ENCODE peak calls at places on chromosomes 3 and 15, in five cellular contexts. D is CD4-positive, alpha-beta T cell; F is left ventricle myocardium inferior; W is OCI-LY7; E is endothelial cell of umbilical vein. G is an unnamed sample.

GRCh38 chr15:33581032-33581431 is 270.3 kb downstream of the RYR3 start:
- DNase-seq in F (no peak), W (no peak), E (no peak), D (no peak), G (no peak)

GRCh38 chr3:107239703-107240102 is 137.5 kb upstream of the CCDC54 start:
- DNase-seq in E (no peak), D (no peak), W (no peak), F (no peak), G (no peak)

GRCh38 chr3:108133858-108134554 is 43.2 kb upstream of the CD47 start:
- DNase-seq in F (no peak), W (peak; percentile 14), E (no peak), D (no peak), G (no peak)

GRCh38 chr3:42979044-42979962 is at the start of gene GASK1A:
- DNase-seq in D (no peak), E (no peak), F (peak; percentile 49), W (no peak), G (peak; percentile 25)

GRCh38 chr15:77877869-77878577 is 199.5 kb downstream of the TBC1D2B start:
- DNase-seq in F (no peak), W (no peak), E (no peak), D (no peak), G (no peak)

GRCh38 chr15:87623832-87624231 is 632.7 kb downstream of the NTRK3 start:
- DNase-seq in W (peak; percentile 10), F (no peak), E (no peak), D (no peak), G (no peak)

GRCh38 chr3:108548304-108548703 is 37.9 kb upstream of the MYH15 start:
- DNase-seq in E (peak; percentile 35), D (no peak), W (no peak), F (no peak), G (no peak)

GRCh38 chr3:177122183-177122856 is 75.0 kb downstream of the TBL1XR1 start:
- DNase-seq in F (no peak), E (no peak), W (no peak), D (no peak), G (no peak)

GRCh38 chr3:58471025-58471887 is 20.6 kb upstream of the KCTD6 start:
- DNase-seq in W (no peak), D (peak; percentile 16), F (no peak), E (peak; percentile 49), G (no peak)

GRCh38 chr3:42851228-42851834 is 24.3 kb downstream of the CYP8B1 start:
- DNase-seq in E (no peak), F (no peak), D (no peak), W (no peak), G (no peak)

GRCh38 chr3:127141921-127142730 is 50.8 kb upstream of the PRR23E start:
- DNase-seq in F (no peak), E (no peak), W (no peak), D (no peak), G (no peak)

GRCh38 chr3:9690451-9691450 is 12.9 kb upstream of the CPNE9 start:
- DNase-seq in F (no peak), E (no peak), D (no peak), W (peak; percentile 51), G (no peak)

GRCh38 chr3:23170306-23170705 is 32.8 kb upstream of the UBE2E2 start:
- DNase-seq in E (no peak), W (no peak), F (no peak), D (no peak), G (no peak)

GRCh38 chr3:10973196-10973595 is 19.4 kb upstream of the SLC6A1 start:
- DNase-seq in W (no peak), D (no peak), F (no peak), E (no peak), G (no peak)

GRCh38 chr3:172341482-172342059 is 106.7 kb downstream of the GHSR start:
- DNase-seq in W (peak; percentile 72), D (no peak), F (no peak), E (peak; percentile 63), G (no peak)

GRCh38 chr15:42100021-42100800 is 5.8 kb upstream of the PLA2G4D start:
- DNase-seq in D (no peak), W (no peak), F (no peak), E (peak; percentile 43), G (no peak)

GRCh38 chr3:153783804-153784203 is 337.4 kb upstream of the ARHGEF26 start:
- DNase-seq in W (no peak), D (no peak), E (no peak), F (no peak), G (no peak)

GRCh38 chr3:174949523-174949922 is 90.4 kb downstream of the NAALADL2 start:
- DNase-seq in E (peak; percentile 94), F (no peak), W (no peak), D (no peak), G (no peak)

GRCh38 chr3:33954956-33955355 is 156.5 kb downstream of the PDCD6IP start:
- DNase-seq in E (peak; percentile 4), D (no peak), W (peak; percentile 43), F (no peak), G (no peak)

GRCh38 chr3:63818282-63819150 is 583 bp upstream of the C3orf49 start:
- DNase-seq in E (peak; percentile 61), W (peak; percentile 68), F (peak; percentile 20), D (peak; percentile 36), G (peak; percentile 28)

GRCh38 chr3:106068795-106069194 is 200.0 kb upstream of the CBLB start:
- DNase-seq in W (no peak), E (no peak), D (no peak), F (no peak), G (no peak)

GRCh38 chr3:127354761-127355160 is 66.9 kb upstream of the PRR20G start:
- DNase-seq in W (no peak), E (no peak), D (no peak), F (no peak), G (no peak)

GRCh38 chr15:44129911-44130310 is 65.2 kb downstream of the FRMD5 start:
- DNase-seq in W (no peak), E (no peak), F (no peak), D (no peak), G (no peak)

DNA sequence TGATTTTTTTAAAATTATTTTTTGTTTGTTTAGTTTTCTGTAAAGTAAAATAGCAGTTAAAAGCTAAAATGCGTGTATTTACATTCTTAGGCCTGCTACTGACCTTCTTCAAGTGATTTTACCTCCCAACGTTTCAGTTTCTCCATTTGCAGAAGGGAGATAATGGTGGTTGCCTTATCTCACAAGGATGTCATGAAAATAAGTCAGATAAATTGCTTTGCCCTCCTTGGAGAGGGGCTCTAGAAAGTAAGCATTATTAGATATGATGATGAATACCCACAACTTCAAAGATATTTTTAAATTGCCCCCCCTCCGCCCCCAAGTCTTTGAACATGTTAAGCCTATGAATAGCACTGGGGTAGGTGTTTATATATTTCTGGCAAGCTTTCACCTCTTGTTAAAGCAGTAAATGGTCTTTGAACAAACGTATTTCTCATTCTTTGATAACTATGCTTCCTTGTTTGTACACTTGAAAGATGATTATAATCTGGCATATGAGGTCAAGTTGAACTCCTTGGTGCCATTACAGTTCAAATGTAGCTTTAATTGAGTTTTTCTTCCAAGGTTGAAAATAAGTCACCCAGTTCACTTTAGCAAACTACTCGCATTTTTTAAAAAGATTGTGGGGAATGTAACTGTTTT is 6.4 kb downstream of the TERC start:
- DNase-seq in F (no peak), E (no peak), W (no peak), D (no peak), G (no peak)
- H3K27ac ChIP-seq in F (no peak overlapping the region), E (no peak overlapping the region), W (no peak overlapping the region), D (no peak overlapping the region), G (no peak overlapping the region)

DNA sequence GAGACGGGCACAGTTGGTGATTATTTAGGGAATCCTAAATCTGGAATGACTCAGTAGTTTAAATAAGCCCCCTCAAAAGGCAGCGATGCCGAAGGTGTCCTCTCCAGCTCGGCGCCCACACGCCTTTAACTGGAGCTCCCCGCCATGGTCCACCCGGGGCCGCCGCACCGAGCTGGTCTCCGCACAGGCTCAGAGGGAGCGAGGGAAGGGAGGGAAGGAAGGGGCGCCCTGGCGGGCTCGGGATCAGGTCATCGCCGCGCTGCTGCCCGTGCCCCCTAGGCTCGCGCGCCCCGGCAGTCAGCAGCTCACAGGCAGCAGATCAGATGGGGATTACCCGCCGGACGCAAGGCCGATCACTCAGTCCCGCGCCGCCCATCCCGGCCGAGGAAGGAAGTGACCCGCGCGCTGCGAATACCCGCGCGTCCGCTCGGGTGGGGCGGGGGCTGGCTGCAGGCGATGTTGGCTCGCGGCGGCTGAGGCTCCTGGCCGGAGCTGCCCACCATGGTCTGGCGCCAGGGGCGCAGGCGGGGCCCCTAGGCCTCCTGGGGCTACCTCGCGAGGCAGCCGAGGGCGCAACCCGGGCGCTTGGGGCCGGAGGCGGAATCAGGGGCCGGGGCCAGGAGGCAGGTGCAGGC is 318.0 kb downstream of the FGF12 start:
- DNase-seq in E (peak; percentile 57), W (no peak), F (peak; percentile 45), D (no peak), G (no peak)
- H3K27ac ChIP-seq in E (no peak overlapping the region), W (no peak overlapping the region), F (peak overlapping the region; percentile 84), D (no peak overlapping the region), G (peak overlapping the region; percentile 33)

GRCh38 chr3:179450901-179451334 is 352 bp downstream of the GNB4 start:
- DNase-seq in F (no peak), E (peak; percentile 51), W (peak; percentile 11), D (no peak), G (peak; percentile 12)

GRCh38 chr3:179453967-179454366 is 2.7 kb upstream of the GNB4 start:
- DNase-seq in D (no peak), W (no peak), E (no peak), F (no peak), G (no peak)

GRCh38 chr3:179452872-179453271 is 1.6 kb upstream of the GNB4 start:
- DNase-seq in D (no peak), F (no peak), W (no peak), E (no peak), G (no peak)

GRCh38 chr3:179451335-179452165 is at the start of gene GNB4:
- DNase-seq in E (peak; percentile 96), F (peak; percentile 89), D (peak; percentile 11), W (peak; percentile 64), G (peak; percentile 43)

GRCh38 chr3:179452166-179452544 is 885 bp upstream of the GNB4 start:
- DNase-seq in D (no peak), W (no peak), E (peak; percentile 83), F (no peak), G (no peak)
- H3K27ac ChIP-seq in D (no peak overlapping the region), W (no peak overlapping the region), E (peak overlapping the region; percentile 95), F (peak overlapping the region; percentile 96), G (peak overlapping the region; percentile 80)

GRCh38 chr15:83282859-83283812 is 1.3 kb downstream of the BNC1 start:
- DNase-seq in F (peak; percentile 30), W (no peak), E (peak; percentile 47), D (no peak), G (no peak)

GRCh38 chr15:83275412-83275811 is 9.1 kb downstream of the BNC1 start:
- DNase-seq in E (no peak), W (no peak), D (no peak), F (no peak), G (no peak)

GRCh38 chr15:83276661-83277060 is 7.8 kb downstream of the BNC1 start:
- DNase-seq in E (no peak), W (no peak), D (no peak), F (no peak), G (no peak)

GRCh38 chr15:83282141-83282540 is 2.3 kb downstream of the BNC1 start:
- DNase-seq in E (no peak), F (no peak), D (no peak), W (no peak), G (no peak)

DNA sequence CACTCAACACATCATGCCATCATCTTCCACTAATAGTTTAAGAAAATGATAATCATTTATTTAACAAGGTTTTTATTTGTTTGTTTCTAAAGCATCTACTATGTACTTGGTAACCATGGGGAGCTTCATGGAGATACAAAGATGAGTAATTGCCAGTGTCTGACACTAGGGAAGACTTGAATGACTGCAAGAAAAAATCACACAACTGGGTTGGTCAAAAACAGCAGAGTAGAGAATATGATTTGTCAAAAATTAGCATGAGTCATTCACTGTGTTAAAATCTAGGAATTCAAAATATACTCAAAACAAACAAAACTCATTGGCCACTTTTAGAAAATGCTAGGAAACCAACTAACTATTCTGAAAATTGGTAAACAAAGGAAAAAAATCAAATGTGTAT is 6.3 kb downstream of the BNC1 start:
- DNase-seq in D (no peak), F (no peak), W (no peak), E (no peak), G (no peak)
- H3K27ac ChIP-seq in D (no peak overlapping the region), F (no peak overlapping the region), W (no peak overlapping the region), E (no peak overlapping the region), G (no peak overlapping the region)